ENCODE peak calls at places on chromosomes 4 and X, in nine cellular contexts. C, O, Z, W, A, X, B, L and Y are unnamed samples.

GRCh38 chr4:133316874-133317273 is 167.8 kb downstream of the PCDH10 start:
- DNase-seq in A (no peak), W (no peak), L (no peak), O (no peak), C (no peak), X (no peak), B (peak), Z (no peak), Y (no peak)

GRCh38 chr4:109072595-109072994 is 229.9 kb downstream of the COL25A1 start:
- DNase-seq in W (peak), Z (peak), O (no peak), C (no peak), A (no peak), L (peak), X (no peak), B (peak), Y (peak)

GRCh38 chr4:127400736-127401346 is 231.9 kb upstream of the INTU start:
- DNase-seq in W (peak), O (no peak), Z (peak), C (peak), A (peak), B (peak), X (peak), L (peak), Y (no peak)

GRCh38 chr4:24211821-24212220 is 322.0 kb upstream of the PPARGC1A start:
- DNase-seq in L (no peak), C (no peak), Z (peak), W (peak), B (peak), A (no peak), X (no peak), O (no peak), Y (no peak)

GRCh38 chr4:99221980-99222379 is 2.9 kb upstream of the ADH6 start:
- DNase-seq in A (no peak), W (no peak), O (no peak), X (no peak), Z (peak), B (no peak), C (no peak), L (no peak), Y (no peak)

GRCh38 chrX:100615015-100615414 is 21.6 kb downstream of the TSPAN6 start:
- DNase-seq in B (peak), X (no peak), W (peak), C (no peak), A (no peak), O (no peak), Z (peak), L (peak), Y (no peak)

GRCh38 chr4:163556650-163557391 is 62.3 kb downstream of the TMA16 start:
- DNase-seq in W (no peak), B (no peak), X (no peak), O (no peak), L (no peak), Z (no peak), A (no peak), C (no peak), Y (no peak)

GRCh38 chrX:18875256-18875878 is 108.5 kb downstream of the PHKA2 start:
- DNase-seq in A (no peak), Z (no peak), O (no peak), C (no peak), B (no peak), L (no peak), X (no peak), W (no peak), Y (no peak)

GRCh38 chrX:66110112-66110511 is 53.9 kb upstream of the HEPH start:
- DNase-seq in A (no peak), O (no peak), W (peak), C (no peak), Z (peak), L (no peak), X (no peak), B (no peak), Y (no peak)

GRCh38 chr4:4496604-4497372 is 45.1 kb downstream of the STX18 start:
- DNase-seq in O (no peak), L (no peak), Z (peak), C (no peak), B (no peak), X (no peak), A (no peak), W (no peak), Y (no peak)

GRCh38 chrX:24520472-24520871 is 55.4 kb downstream of the PDK3 start:
- DNase-seq in X (no peak), B (no peak), L (no peak), A (no peak), W (no peak), C (no peak), O (no peak), Z (no peak), Y (no peak)

GRCh38 chr4:162497564-162498167 is 333.9 kb upstream of the FSTL5 start:
- DNase-seq in X (no peak), C (no peak), B (peak), Z (peak), L (no peak), O (no peak), A (no peak), W (peak), Y (no peak)

GRCh38 chrX:23035493-23035892 is 35.7 kb downstream of the DDX53 start:
- DNase-seq in B (no peak), A (no peak), C (no peak), W (no peak), Z (no peak), X (no peak), L (no peak), O (no peak), Y (no peak)

GRCh38 chr4:168153596-168154440 is 61.5 kb downstream of the ANXA10 start:
- DNase-seq in X (peak), L (peak), Z (peak), B (peak), W (peak), A (peak), O (peak), C (peak), Y (peak)

GRCh38 chr4:39032218-39033085 is at the start of gene TMEM156:
- DNase-seq in O (no peak), C (no peak), L (no peak), B (no peak), W (peak), Z (peak), A (no peak), X (no peak), Y (no peak)

GRCh38 chr4:14994242-14994641 is 8.0 kb upstream of the CPEB2 start:
- DNase-seq in Z (peak), L (no peak), W (peak), C (no peak), X (no peak), O (no peak), A (no peak), B (peak), Y (no peak)

GRCh38 chr4:167100120-167100519 is 134.2 kb downstream of the SPOCK3 start:
- DNase-seq in C (no peak), Z (peak), L (no peak), X (no peak), B (peak), A (no peak), O (no peak), W (peak), Y (no peak)

GRCh38 chrX:54045563-54046228 is 1.4 kb upstream of the PHF8 start:
- DNase-seq in X (no peak), B (no peak), A (no peak), Z (no peak), L (no peak), W (no peak), O (no peak), C (no peak), Y (no peak)

GRCh38 chrX:33183366-33183765 is 28.0 kb downstream of the DMD start:
- DNase-seq in O (no peak), A (peak), C (no peak), B (peak), W (no peak), L (peak), Z (peak), X (no peak), Y (peak)

GRCh38 chr4:17323619-17324400 is 188.1 kb downstream of the QDPR start:
- DNase-seq in X (no peak), B (peak), A (no peak), W (no peak), L (no peak), O (no peak), Z (no peak), C (peak), Y (no peak)

GRCh38 chr4:128649575-128650205 is 159.8 kb upstream of the JADE1 start:
- DNase-seq in B (peak), O (no peak), W (peak), C (no peak), A (no peak), Z (peak), L (no peak), X (no peak), Y (no peak)

GRCh38 chr4:71303850-71304249 is 35.0 kb upstream of the SLC4A4 start:
- DNase-seq in A (no peak), C (no peak), O (no peak), B (no peak), L (no peak), W (no peak), X (no peak), Z (no peak), Y (no peak)

GRCh38 chr4:190014771-190015537 is 12.1 kb downstream of the FRG2 start:
- DNase-seq in Z (no peak), X (peak), W (no peak), B (no peak), O (peak), C (no peak), A (no peak), L (no peak), Y (no peak)

GRCh38 chr4:152640058-152640921 is 39.5 kb downstream of the TMEM154 start:
- DNase-seq in A (no peak), Z (peak), C (no peak), X (no peak), L (no peak), W (peak), B (no peak), O (no peak), Y (no peak)

GRCh38 chr4:118918388-118918787 is 29.7 kb downstream of the SYNPO2 start:
- DNase-seq in B (peak), O (no peak), L (no peak), A (no peak), C (no peak), Z (peak), X (no peak), W (peak), Y (no peak)

GRCh38 chr4:26356067-26356466 is 35.3 kb downstream of the RBPJ start:
- DNase-seq in L (no peak), Z (peak), O (no peak), X (no peak), B (peak), C (no peak), W (peak), A (no peak), Y (no peak)

GRCh38 chr4:112521123-112522116 is 5.4 kb upstream of the NEUROG2 start:
- DNase-seq in B (no peak), A (no peak), O (no peak), L (no peak), W (no peak), X (no peak), Z (no peak), C (peak), Y (no peak)

GRCh38 chr4:3452376-3452775 is 10.6 kb downstream of the HGFAC start:
- DNase-seq in Z (no peak), L (no peak), W (no peak), A (peak), O (no peak), C (no peak), B (no peak), X (peak), Y (no peak)

GRCh38 chr4:79982587-79983327 is 90.3 kb downstream of the ANTXR2 start:
- DNase-seq in C (no peak), W (no peak), Z (no peak), A (no peak), L (no peak), B (no peak), O (no peak), X (no peak), Y (no peak)

GRCh38 chr4:79922011-79922410 is 151.0 kb downstream of the ANTXR2 start:
- DNase-seq in B (no peak), W (peak), A (no peak), L (no peak), X (no peak), C (no peak), Z (no peak), O (no peak), Y (no peak)

GRCh38 chr4:78345237-78345636 is 206.3 kb upstream of the ANXA3 start:
- DNase-seq in L (no peak), A (no peak), B (no peak), W (no peak), C (no peak), Z (no peak), O (no peak), X (no peak), Y (no peak)

GRCh38 chr4:57501715-57502114 is 391.5 kb upstream of the IGFBP7 start:
- DNase-seq in X (no peak), A (no peak), W (peak), O (no peak), L (no peak), Z (peak), C (no peak), B (peak), Y (no peak)

GRCh38 chr4:89129080-89129640 is 17.8 kb downstream of the TIGD2 start:
- DNase-seq in W (no peak), A (no peak), Z (no peak), X (no peak), O (no peak), B (peak), L (no peak), C (no peak), Y (no peak)

GRCh38 chr4:121070696-121071639 is 1.4 kb downstream of the NDNF start:
- DNase-seq in O (peak), C (peak), W (no peak), B (no peak), X (peak), A (peak), Z (peak), L (no peak), Y (no peak)
- TF ChIP-seq CTCF in O (peak), C (peak), W (peak), B (peak), X (peak), A (peak), Z (peak), L (no peak), Y (peak)

GRCh38 chrX:110145854-110146253 is 142.9 kb downstream of the TMEM164 start:
- DNase-seq in W (no peak), O (no peak), B (no peak), C (peak), A (no peak), L (no peak), Z (peak), X (peak), Y (no peak)
- TF ChIP-seq CTCF in W (peak), O (peak), B (peak), C (peak), A (peak), L (peak), Z (peak), X (peak), Y (no peak)

DNA sequence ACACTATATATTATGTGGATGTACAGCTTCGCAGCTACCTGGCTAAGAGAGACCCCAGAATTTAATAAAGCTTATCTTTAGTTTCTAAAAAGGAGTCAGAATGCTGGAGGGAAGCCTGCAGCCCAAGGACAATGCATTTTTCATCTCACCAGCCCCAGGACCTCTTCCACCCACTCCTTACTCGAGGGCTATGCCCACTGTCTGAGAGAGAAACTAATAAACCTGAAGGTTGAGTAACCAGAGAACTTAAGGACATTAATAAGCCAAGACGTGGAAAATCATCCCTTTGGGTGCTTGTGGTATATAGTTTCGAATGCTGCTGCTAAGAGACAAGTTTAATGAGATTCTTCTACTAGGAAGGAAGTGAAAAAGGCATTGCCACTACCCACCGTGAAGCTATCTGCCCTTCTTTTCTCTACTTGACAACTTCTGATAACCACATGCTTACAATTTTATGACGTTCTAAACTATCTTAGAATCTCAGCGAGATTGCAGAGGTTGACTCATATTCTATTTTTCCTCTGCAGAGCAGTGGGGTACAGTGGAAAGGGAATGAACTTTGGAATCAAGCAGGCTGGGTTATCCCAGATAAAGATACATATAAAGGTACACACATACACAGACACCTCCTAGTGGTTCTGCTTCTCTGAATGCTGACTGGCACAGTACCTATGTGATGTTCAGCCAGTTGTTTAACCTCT is 3.3 kb downstream of the RELL1 start:
- DNase-seq in X (no peak), B (no peak), W (no peak), C (no peak), O (no peak), Z (no peak), A (no peak), L (no peak), Y (no peak)
- TF ChIP-seq CTCF in X (no peak), B (no peak), W (peak), C (no peak), O (no peak), Z (no peak), A (no peak), L (no peak), Y (no peak)

DNA sequence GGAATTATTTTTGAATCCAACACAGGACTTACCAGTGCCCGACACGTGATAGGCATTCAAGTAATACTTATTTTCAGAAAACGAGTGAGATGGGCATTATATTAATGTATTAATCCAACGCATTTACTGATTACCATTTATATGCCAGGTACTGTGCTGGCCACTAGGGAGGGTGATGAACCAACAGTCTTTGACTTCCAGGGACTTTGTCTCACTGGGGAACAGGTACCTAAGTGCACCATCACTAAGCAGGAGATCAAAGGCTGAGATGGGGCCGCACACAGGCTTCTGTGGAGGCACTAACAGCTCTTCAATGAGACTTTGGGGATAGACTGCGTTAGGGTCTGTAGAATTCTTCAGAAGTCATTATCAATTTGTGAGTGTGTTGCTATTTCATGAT is 5.7 kb upstream of the TADA2B start:
- DNase-seq in W (no peak), X (no peak), Z (no peak), A (no peak), C (no peak), B (no peak), L (no peak), O (no peak), Y (no peak)
- TF ChIP-seq CTCF in W (peak), X (no peak), Z (peak), A (no peak), C (no peak), B (no peak), L (peak), O (no peak), Y (no peak)

GRCh38 chrX:98956014-98956413 is 1454.1 kb downstream of the PCDH19 start:
- DNase-seq in L (no peak), A (no peak), X (no peak), Z (no peak), B (no peak), O (no peak), W (no peak), C (no peak), Y (no peak)
- TF ChIP-seq CTCF in L (no peak), A (no peak), X (no peak), Z (no peak), B (no peak), O (no peak), W (no peak), C (no peak), Y (no peak)

GRCh38 chr4:184136525-184136924 is 81.1 kb downstream of the ENPP6 start:
- DNase-seq in A (no peak), W (no peak), L (no peak), X (no peak), O (no peak), Z (no peak), B (no peak), C (no peak), Y (no peak)
- TF ChIP-seq CTCF in A (no peak), W (no peak), L (no peak), X (no peak), O (no peak), Z (no peak), B (no peak), C (no peak), Y (no peak)